ENCODE peak calls at places on chromosomes 13 and 19, in nine cellular contexts. M, K, E, P, S, B, T, Y and N are unnamed samples. For H3K27me3, the result is how much of the 10 kb centered on the place peaks cover.

GRCh38 chr13:114037674-114038073 is 63.8 kb upstream of the C13orf46 start:
- DNase-seq in K (no peak), S (no peak), B (no peak), E (no peak), M (no peak), Y (no peak), T (no peak), P (no peak), N (no peak)

GRCh38 chr19:15453091-15453498 is 3.3 kb upstream of the WIZ start:
- DNase-seq in Y (no peak), M (no peak), E (no peak), K (no peak), T (no peak), S (no peak), B (no peak), P (no peak), N (no peak)

GRCh38 chr13:96632536-96633320 is 361.5 kb downstream of the OXGR1 start:
- DNase-seq in T (no peak), Y (no peak), E (no peak), K (no peak), S (no peak), M (no peak), P (no peak), B (no peak), N (no peak)

GRCh38 chr13:28630864-28631263 is 28.1 kb upstream of the POMP start:
- DNase-seq in Y (no peak), K (no peak), T (no peak), S (no peak), B (no peak), P (no peak), E (no peak), M (no peak), N (no peak)

GRCh38 chr13:98503175-98504028 is 73.5 kb downstream of the STK24 start:
- DNase-seq in E (no peak), M (no peak), Y (no peak), K (no peak), P (no peak), S (no peak), T (no peak), B (peak), N (no peak)

GRCh38 chr19:1307320-1307719 is 21.6 kb downstream of the EFNA2 start:
- DNase-seq in P (no peak), T (no peak), Y (no peak), K (no peak), E (no peak), S (no peak), B (no peak), M (no peak), N (no peak)

GRCh38 chr13:113832631-113833030 is 31.2 kb downstream of the GAS6 start:
- DNase-seq in K (no peak), Y (no peak), P (peak), E (no peak), B (no peak), T (peak), M (no peak), S (no peak), N (no peak)

GRCh38 chr13:44508562-44509062 is 67.5 kb downstream of the TSC22D1 start:
- DNase-seq in T (no peak), P (no peak), B (no peak), K (no peak), M (no peak), S (no peak), E (no peak), Y (no peak), N (no peak)

GRCh38 chr19:49677901-49678674 is 1.0 kb downstream of the PRMT1 start:
- DNase-seq in S (peak), K (peak), B (peak), Y (peak), P (peak), T (no peak), M (no peak), E (no peak), N (peak)

GRCh38 chr13:99151516-99151915 is 49.1 kb upstream of the UBAC2 start:
- DNase-seq in T (no peak), P (no peak), K (no peak), B (peak), S (no peak), Y (peak), M (no peak), E (peak), N (no peak)

GRCh38 chr13:104326523-104326922 is 1260.3 kb upstream of the SLC10A2 start:
- DNase-seq in P (no peak), E (no peak), M (no peak), S (no peak), B (no peak), T (no peak), Y (no peak), K (no peak), N (no peak)

GRCh38 chr13:78621086-78621485 is 17.7 kb upstream of the POU4F1 start:
- DNase-seq in E (no peak), K (no peak), S (no peak), Y (no peak), M (no peak), P (no peak), T (no peak), B (no peak), N (no peak)

GRCh38 chr13:45040626-45041025 is 51.3 kb downstream of the GPALPP1 start:
- DNase-seq in P (no peak), E (no peak), Y (no peak), T (no peak), S (no peak), K (no peak), M (no peak), B (peak), N (no peak)

GRCh38 chr19:29299416-29300380 is 86.7 kb upstream of the UQCRFS1 start:
- DNase-seq in S (no peak), Y (no peak), K (no peak), M (no peak), B (no peak), T (no peak), E (no peak), P (no peak), N (no peak)

GRCh38 chr13:50069255-50069654 is 54.0 kb downstream of the KCNRG start:
- DNase-seq in P (no peak), S (no peak), K (no peak), E (no peak), M (no peak), B (peak), Y (no peak), T (no peak), N (no peak)

GRCh38 chr19:42857544-42857867 is 22.0 kb downstream of the PSG1 start:
- DNase-seq in Y (no peak), K (no peak), E (no peak), B (no peak), P (no peak), M (no peak), S (no peak), T (no peak), N (no peak)

GRCh38 chr19:46601318-46602224 is at the start of gene CALM3:
- DNase-seq in B (no peak), S (no peak), K (peak), T (no peak), E (no peak), M (no peak), Y (no peak), P (no peak), N (no peak)

GRCh38 chr13:85313761-85314503 is 485.3 kb downstream of the SLITRK6 start:
- DNase-seq in P (no peak), S (no peak), Y (peak), E (peak), M (no peak), K (no peak), B (peak), T (no peak), N (peak)

GRCh38 chr13:106533101-106533939 is 2.1 kb downstream of the EFNB2 start:
- DNase-seq in K (peak), S (peak), E (no peak), M (no peak), T (peak), B (peak), Y (peak), P (peak), N (peak)

GRCh38 chr19:4577020-4577782 is 17.7 kb upstream of the SEMA6B start:
- DNase-seq in P (no peak), T (no peak), B (no peak), K (no peak), M (no peak), S (no peak), E (no peak), Y (no peak), N (no peak)

GRCh38 chr13:101231751-101232428 is 184.4 kb downstream of the NALCN start:
- DNase-seq in B (no peak), K (no peak), Y (no peak), P (no peak), E (no peak), T (no peak), S (no peak), M (no peak), N (no peak)

GRCh38 chr13:31424130-31424729 is 224.5 kb downstream of the B3GLCT start:
- DNase-seq in K (peak), T (peak), B (peak), E (peak), S (peak), P (peak), Y (peak), M (peak), N (peak)
- TF ChIP-seq CTCF in K (peak), T (peak), B (peak), E (peak), S (no peak), P (peak), Y (peak), M (peak), N (peak)

DNA sequence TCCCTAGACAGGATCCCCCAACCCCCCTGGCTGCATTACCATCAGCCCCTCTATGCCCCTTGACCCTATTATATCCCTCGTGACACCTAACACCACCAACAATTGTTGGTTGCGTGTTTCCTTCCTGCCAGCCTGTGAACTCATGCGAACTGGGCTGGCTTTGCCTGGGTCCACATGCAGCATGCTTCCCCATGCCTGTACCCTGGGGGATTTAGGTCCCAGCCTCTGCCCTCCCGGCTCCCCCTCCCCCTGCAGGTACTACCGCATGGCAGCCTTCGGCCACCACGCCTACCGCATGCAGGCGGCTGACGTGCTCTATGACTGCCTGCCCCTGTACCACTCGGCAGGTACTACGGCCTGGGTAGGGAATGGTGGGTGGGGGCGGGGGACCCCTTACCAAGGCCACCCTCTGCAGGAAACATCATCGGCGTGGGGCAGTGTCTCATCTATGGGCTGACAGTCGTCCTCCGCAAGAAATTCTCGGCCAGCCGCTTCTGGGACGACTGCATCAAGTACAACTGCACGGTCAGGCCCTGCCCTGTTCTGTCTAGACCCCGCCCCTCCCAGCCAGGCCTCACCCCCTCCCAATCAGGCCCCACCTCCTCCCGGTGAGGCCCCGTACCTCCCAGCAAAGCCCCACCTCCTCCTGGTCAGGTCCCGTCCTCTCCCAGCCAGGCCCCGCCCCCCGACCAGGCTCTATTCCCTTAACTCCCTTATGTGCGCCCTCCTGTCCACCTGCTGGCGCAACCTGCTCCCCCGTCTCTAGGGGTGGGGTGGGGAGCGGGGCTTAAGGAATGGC is 18.5 kb downstream of the SLC27A1 start:
- DNase-seq in P (peak), Y (peak), K (peak), S (peak), E (peak), B (peak), M (no peak), T (peak), N (peak)
- H3K4me3 ChIP-seq in P (peak), Y (peak), K (no peak), S (peak), E (peak), B (no peak), M (peak), T (no peak), N (no peak)

GRCh38 chr13:112068531-112069062 is 1.6 kb downstream of the SOX1 start:
- DNase-seq in E (no peak), Y (no peak), T (no peak), P (no peak), B (no peak), M (no peak), S (no peak), K (no peak), N (no peak)
- H3K27me3 ChIP-seq in E (under half), Y (under half), T (half or more), P (half or more), B (under half), M (under half), S (half or more), K (under half), N (half or more)

GRCh38 chr19:13537454-13537853 is 31.2 kb upstream of the CACNA1A start:
- DNase-seq in K (no peak), P (no peak), M (no peak), T (no peak), S (no peak), Y (no peak), B (no peak), E (no peak), N (peak)
- TF ChIP-seq CTCF in K (no peak), P (no peak), M (no peak), T (no peak), S (no peak), Y (no peak), B (no peak), E (no peak), N (no peak)

DNA sequence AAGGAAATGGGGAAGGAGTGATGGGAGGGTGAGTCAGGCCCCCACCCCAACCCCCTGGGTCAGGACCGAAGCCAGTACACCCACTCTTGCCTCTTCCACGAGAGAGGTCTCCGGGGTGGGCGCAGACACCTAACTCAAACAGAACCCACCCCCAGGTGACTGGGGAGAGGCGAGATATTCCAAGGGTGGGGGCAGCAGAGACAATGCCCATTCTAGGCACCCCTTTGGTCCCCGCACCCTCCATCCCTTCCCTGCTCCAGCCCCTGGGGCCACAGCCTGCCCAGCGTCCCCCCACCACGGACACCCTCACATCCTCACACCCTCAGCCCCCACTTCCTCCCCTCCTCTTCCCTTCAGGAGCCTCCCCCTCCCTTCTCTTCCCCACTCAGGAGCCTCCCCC is 682 bp downstream of the ZSCAN18 start:
- DNase-seq in Y (no peak), M (no peak), K (no peak), P (no peak), E (no peak), T (no peak), B (no peak), S (no peak), N (no peak)
- H3K4me3 ChIP-seq in Y (peak), M (peak), K (peak), P (peak), E (no peak), T (peak), B (peak), S (peak), N (peak)

GRCh38 chr13:112053744-112054615 is 13.0 kb upstream of the SOX1 start:
- DNase-seq in Y (no peak), K (no peak), E (no peak), M (no peak), P (no peak), S (no peak), T (no peak), B (no peak), N (no peak)

GRCh38 chr13:112054616-112055015 is 12.3 kb upstream of the SOX1 start:
- DNase-seq in B (no peak), M (no peak), E (no peak), T (no peak), P (no peak), K (no peak), Y (no peak), S (no peak), N (no peak)

GRCh38 chr13:112052213-112052612 is 14.7 kb upstream of the SOX1 start:
- DNase-seq in K (no peak), E (no peak), M (no peak), T (no peak), B (no peak), Y (no peak), P (no peak), S (no peak), N (no peak)

GRCh38 chr13:112055032-112055416 is 11.9 kb upstream of the SOX1 start:
- DNase-seq in E (no peak), Y (no peak), B (no peak), M (no peak), P (no peak), S (no peak), K (no peak), T (no peak), N (no peak)

GRCh38 chr13:112053167-112053743 is 13.7 kb upstream of the SOX1 start:
- DNase-seq in Y (no peak), M (no peak), P (no peak), S (no peak), K (no peak), E (no peak), T (no peak), B (no peak), N (no peak)
- H3K27me3 ChIP-seq in Y (half or more), M (under half), P (half or more), S (under half), K (under half), E (under half), T (half or more), B (under half), N (half or more)

DNA sequence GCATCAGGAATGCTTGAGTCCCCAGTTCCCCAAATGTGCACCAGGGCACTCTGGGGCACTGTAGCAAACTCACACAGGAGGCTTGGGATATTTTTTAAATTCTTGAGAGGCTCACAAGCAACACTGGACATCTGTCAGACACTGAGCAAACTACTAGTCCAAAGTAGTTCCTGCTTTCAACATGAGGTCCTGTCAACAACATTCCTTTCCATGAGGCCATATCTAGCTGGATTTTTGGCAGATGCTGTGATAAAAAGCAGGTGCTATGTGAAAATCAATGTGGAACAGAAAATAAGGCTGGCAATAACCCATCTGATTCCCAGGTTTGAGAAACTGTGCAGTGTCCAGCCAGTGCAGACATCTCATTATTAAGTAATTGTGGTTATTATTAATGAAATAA is 50.5 kb downstream of the STARD13 start:
- DNase-seq in P (no peak), Y (no peak), E (no peak), M (no peak), K (peak), S (no peak), T (no peak), B (peak), N (no peak)
- TF ChIP-seq CTCF in P (peak), Y (no peak), E (no peak), M (no peak), K (no peak), S (no peak), T (no peak), B (no peak), N (no peak)